ENCODE peak calls at places on chromosomes 11 and 22, in eight cellular contexts. G is activated CD4-positive, alpha-beta T cell treated with anti-CD3 and anti-CD28 coated beads for 48 hours; U is stomach; D is stimulated activated CD8-positive, alpha-beta memory T cell treated with anti-CD3 and anti-CD28 coated beads, Interleukin-4, amount 100 ng/mL, for 24 hours; L is activated T-cell treated with anti-CD3 and anti-CD28 coated beads for 24 hours; Z is amygdala; P is astrocyte of the spinal cord; E is NCI-H1930. J is an unnamed sample.

GRCh38 chr11:77084581-77085191 is 17.9 kb downstream of the CAPN5 start:
- DNase-seq in G (no peak), U (peak; percentile 26), D (no peak), L (no peak), Z (no peak), P (no peak), E (no peak), J (no peak)

GRCh38 chr11:2348986-2349385 is 28.1 kb upstream of the CD81 start:
- DNase-seq in G (no peak), U (no peak), D (no peak), L (no peak), Z (no peak), P (peak; percentile 14), E (no peak), J (no peak)

GRCh38 chr11:12214751-12215150 is 104.4 kb downstream of the MICAL2 start:
- DNase-seq in G (no peak), U (no peak), D (no peak), L (no peak), Z (no peak), P (no peak), E (no peak), J (no peak)

GRCh38 chr11:74504100-74504691 is 10.7 kb upstream of the LIPT2 start:
- DNase-seq in G (no peak), U (no peak), D (no peak), L (no peak), Z (no peak), P (no peak), E (no peak), J (no peak)

GRCh38 chr22:40181323-40181722 is 3.6 kb downstream of the TNRC6B start:
- DNase-seq in G (no peak), U (no peak), D (no peak), L (no peak), Z (no peak), P (no peak), E (no peak), J (no peak)

GRCh38 chr11:8204596-8204995 is 35.8 kb upstream of the RIC3 start:
- DNase-seq in G (no peak), U (no peak), D (no peak), L (no peak), Z (no peak), P (no peak), E (no peak), J (no peak)

GRCh38 chr11:44618561-44619425 is 53.3 kb downstream of the CD82 start:
- DNase-seq in G (peak; percentile 1), U (peak; percentile 20), D (no peak), L (no peak), Z (no peak), P (no peak), E (no peak), J (no peak)

GRCh38 chr11:41245704-41246398 is 213.6 kb downstream of the LRRC4C start:
- DNase-seq in G (no peak), U (no peak), D (no peak), L (no peak), Z (no peak), P (no peak), E (no peak), J (no peak)

GRCh38 chr11:16843307-16843706 is 104.9 kb downstream of the C11orf58 start:
- DNase-seq in G (no peak), U (peak; percentile 43), D (no peak), L (no peak), Z (no peak), P (no peak), E (no peak), J (no peak)

GRCh38 chr11:62201376-62201775 is 7.1 kb upstream of the SCGB2A1 start:
- DNase-seq in G (no peak), U (no peak), D (no peak), L (no peak), Z (no peak), P (no peak), E (no peak), J (no peak)

GRCh38 chr11:69931994-69932910 is 113.0 kb upstream of the FGF3 start:
- DNase-seq in G (no peak), U (no peak), D (no peak), L (no peak), Z (no peak), P (no peak), E (no peak), J (no peak)

GRCh38 chr11:27599217-27599616 is 92.6 kb upstream of the LIN7C start:
- DNase-seq in G (no peak), U (no peak), D (no peak), L (no peak), Z (no peak), P (no peak), E (no peak), J (no peak)

GRCh38 chr22:35010543-35010942 is 55.4 kb upstream of the ISX start:
- DNase-seq in G (no peak), U (no peak), D (no peak), L (no peak), Z (no peak), P (no peak), E (no peak), J (no peak)

GRCh38 chr11:68776442-68777235 is 25.3 kb upstream of the TESMIN start:
- DNase-seq in G (no peak), U (no peak), D (no peak), L (no peak), Z (no peak), P (no peak), E (no peak), J (no peak)

GRCh38 chr11:19646921-19647320 is 65.7 kb upstream of the NAV2 start:
- DNase-seq in G (no peak), U (no peak), D (no peak), L (no peak), Z (no peak), P (peak; percentile 96), E (no peak), J (peak; percentile 98)

GRCh38 chr22:44304354-44304753 is 8.4 kb downstream of the SHISAL1 start:
- DNase-seq in G (no peak), U (no peak), D (no peak), L (no peak), Z (no peak), P (peak; percentile 18), E (no peak), J (peak; percentile 55)

GRCh38 chr11:41273908-41274307 is 185.5 kb downstream of the LRRC4C start:
- DNase-seq in G (no peak), U (no peak), D (no peak), L (no peak), Z (no peak), P (no peak), E (no peak), J (no peak)

GRCh38 chr11:121157756-121158155 is 56.7 kb downstream of the TECTA start:
- DNase-seq in G (no peak), U (no peak), D (no peak), L (no peak), Z (no peak), P (no peak), E (no peak), J (no peak)

GRCh38 chr11:10619281-10619680 is 50.8 kb upstream of the LYVE1 start:
- DNase-seq in G (no peak), U (no peak), D (no peak), L (no peak), Z (no peak), P (no peak), E (no peak), J (no peak)

GRCh38 chr11:45169310-45170072 is 23.1 kb downstream of the PRDM11 start:
- DNase-seq in G (no peak), U (no peak), D (no peak), L (no peak), Z (no peak), P (no peak), E (no peak), J (no peak)

GRCh38 chr22:46084943-46085830 is 65.1 kb upstream of the PPARA start:
- DNase-seq in G (no peak), U (peak; percentile 93), D (no peak), L (no peak), Z (no peak), P (peak; percentile 77), E (no peak), J (peak; percentile 86)

GRCh38 chr22:37403267-37403960 is 23.9 kb downstream of the ELFN2 start:
- DNase-seq in G (no peak), U (no peak), D (no peak), L (no peak), Z (no peak), P (no peak), E (no peak), J (no peak)

GRCh38 chr11:14773755-14774154 is 118.3 kb downstream of the CYP2R1 start:
- DNase-seq in G (no peak), U (no peak), D (no peak), L (no peak), Z (no peak), P (no peak), E (no peak), J (no peak)

J was measured in GM04504.